ENCODE peak calls at places on chromosomes 16 and 17, in four cellular contexts. Q is fibroblast of lung, I is keratinocyte, P is tibial nerve. T is an unnamed sample.

GRCh38 chr16:15427648-15428239 is 6.6 kb upstream of the BMERB1 start:
- DNase-seq in P (peak), Q (peak), I (no peak), T (peak)

GRCh38 chr16:85735225-85735722 is 15.6 kb downstream of the C16orf74 start:
- DNase-seq in Q (no peak), P (no peak), I (no peak), T (no peak)

GRCh38 chr17:67246648-67247415 is 1.8 kb upstream of the HELZ start:
- DNase-seq in P (no peak), Q (no peak), I (peak), T (no peak)

GRCh38 chr16:8647721-8648318 is 26.3 kb downstream of the METTL22 start:
- DNase-seq in I (no peak), P (no peak), Q (no peak), T (no peak)

GRCh38 chr16:380837-381787 is 666 bp downstream of the PGAP6 start:
- DNase-seq in P (no peak), Q (no peak), I (no peak), T (no peak)

GRCh38 chr17:18226284-18226945 is 980 bp downstream of the LLGL1 start:
- DNase-seq in I (no peak), P (no peak), Q (no peak), T (no peak)

GRCh38 chr17:83073389-83074063 is 5.9 kb upstream of the METRNL start:
- DNase-seq in I (peak), P (no peak), Q (no peak), T (no peak)

GRCh38 chr16:20415541-20415940 is 6.2 kb downstream of the ACSM5 start:
- DNase-seq in Q (no peak), I (no peak), P (no peak), T (no peak)

GRCh38 chr17:77096570-77097214 is 44.1 kb upstream of the SEC14L1 start:
- DNase-seq in Q (peak), P (peak), I (no peak), T (peak)

GRCh38 chr17:47660064-47660492 is 10.4 kb downstream of the KPNB1 start:
- DNase-seq in Q (no peak), I (no peak), P (no peak), T (no peak)

GRCh38 chr17:51684214-51684613 is 423.9 kb downstream of the UTP18 start:
- DNase-seq in I (no peak), P (no peak), Q (no peak), T (no peak)

GRCh38 chr17:31355935-31356334 is 34.5 kb upstream of the EVI2A start:
- DNase-seq in P (no peak), I (no peak), Q (no peak), T (no peak)

GRCh38 chr16:53159781-53160436 is 105.1 kb downstream of the CHD9 start:
- DNase-seq in I (no peak), P (peak), Q (peak), T (peak)

GRCh38 chr17:83012873-83013778 is 66.3 kb upstream of the METRNL start:
- DNase-seq in I (no peak), P (no peak), Q (peak), T (peak)

GRCh38 chr17:82767041-82767754 is 15.3 kb downstream of the TBCD start:
- DNase-seq in Q (peak), P (peak), I (no peak), T (no peak)

GRCh38 chr16:11700264-11701029 is 32.2 kb downstream of the SNN start:
- DNase-seq in Q (peak), P (no peak), I (no peak), T (no peak)

GRCh38 chr16:88891083-88891482 is 24.6 kb upstream of the PABPN1L start:
- DNase-seq in Q (no peak), P (no peak), I (no peak), T (no peak)

GRCh38 chr17:72967963-72968585 is 124.4 kb downstream of the SLC39A11 start:
- DNase-seq in Q (no peak), I (no peak), P (no peak), T (no peak)

GRCh38 chr17:40949406-40949805 is 12.0 kb upstream of the KRT23 start:
- DNase-seq in Q (no peak), P (no peak), I (no peak), T (no peak)

GRCh38 chr16:83215417-83216001 is 588.7 kb downstream of the CDH13 start:
- DNase-seq in I (no peak), P (no peak), Q (peak), T (no peak)

GRCh38 chr16:35377142-35377541 is 1917.7 kb downstream of the TP53TG3F start:
- DNase-seq in P (no peak), Q (no peak), I (no peak), T (no peak)

GRCh38 chr16:9102379-9102778 is 10.9 kb downstream of the HAPSTR1 start:
- DNase-seq in I (no peak), Q (peak), P (no peak), T (peak)

DNA sequence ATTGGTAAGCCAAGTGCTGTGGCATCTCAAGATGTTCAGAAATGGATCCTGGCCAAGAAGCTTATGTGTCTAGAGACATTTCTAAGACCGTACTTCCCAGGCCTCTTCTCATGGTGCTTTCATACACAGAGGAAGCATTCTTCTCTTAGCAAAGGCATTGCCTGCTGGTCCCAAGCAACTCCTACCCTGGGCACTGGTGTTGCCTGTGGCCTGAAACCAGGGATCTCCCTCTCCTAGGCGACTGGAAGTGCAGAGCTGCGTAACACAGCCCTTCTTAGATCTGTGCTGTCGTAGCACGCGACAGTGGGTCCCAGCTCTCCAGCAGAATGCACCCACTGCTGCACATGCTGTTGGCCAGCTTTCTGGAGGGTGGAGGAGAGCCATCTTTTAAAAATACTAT is 182.9 kb downstream of the CCDC182 start:
- DNase-seq in P (no peak), Q (no peak), I (no peak), T (no peak)
- TF ChIP-seq CTCF in P (no peak), Q (no peak), I (no peak), T (no peak)

DNA sequence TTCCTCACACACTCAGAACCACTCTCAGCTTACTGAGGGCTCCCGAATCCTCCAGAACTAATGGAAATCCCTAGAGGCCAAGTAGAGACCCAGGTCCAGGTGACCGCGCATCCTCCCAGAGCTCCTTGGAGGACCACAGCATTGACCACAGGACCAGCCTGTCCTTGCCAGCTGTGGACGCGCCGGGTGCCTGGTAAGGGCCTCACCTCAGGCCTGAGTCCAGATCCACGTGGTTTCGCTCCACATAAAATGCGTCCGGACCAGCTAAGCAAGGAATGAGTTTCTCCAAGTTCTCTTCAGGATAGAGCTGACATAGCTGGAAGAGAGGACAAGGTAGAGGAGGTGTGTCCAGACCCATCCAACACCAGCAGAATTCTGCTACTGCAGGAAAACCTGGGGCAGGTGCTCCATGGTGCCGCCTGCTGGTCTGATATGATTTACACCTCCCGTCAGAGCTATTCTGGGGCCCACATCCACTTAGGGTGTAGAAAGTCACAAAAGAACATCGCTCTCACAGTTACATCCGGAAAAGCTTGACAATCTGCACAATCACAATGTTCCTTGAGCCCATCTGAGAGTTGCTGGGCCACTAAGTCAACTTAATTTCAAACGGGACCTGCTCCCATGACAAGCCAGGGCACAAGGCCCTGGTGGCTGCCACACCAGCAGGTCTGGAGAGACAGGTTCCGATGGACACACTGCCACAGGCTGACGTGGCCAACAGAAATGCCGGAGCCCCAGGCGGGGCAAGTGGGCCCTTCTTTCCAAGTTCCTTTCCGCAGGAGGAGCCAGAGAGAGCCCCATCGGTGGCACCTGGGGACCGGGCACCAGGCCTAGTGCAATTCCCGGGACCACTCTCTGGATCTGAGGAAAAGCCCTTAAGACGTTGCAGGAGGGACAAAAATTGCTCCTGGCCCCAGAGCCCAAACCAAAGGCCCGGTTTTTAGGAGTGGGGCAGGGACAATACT is 28.5 kb downstream of the MAP1LC3B start:
- DNase-seq in P (no peak), Q (no peak), I (no peak), T (no peak)
- TF ChIP-seq CTCF in P (no peak), Q (no peak), I (peak), T (no peak)

GRCh38 chr17:2758870-2759269 is 9.4 kb upstream of the CCDC92B start:
- DNase-seq in Q (no peak), I (no peak), P (no peak), T (no peak)
- TF ChIP-seq CTCF in Q (no peak), I (no peak), P (no peak), T (no peak)

GRCh38 chr17:50214986-50215730 is 13.7 kb upstream of the COL1A1 start:
- DNase-seq in P (no peak), Q (no peak), I (no peak), T (no peak)

GRCh38 chr17:50212121-50212843 is 10.9 kb upstream of the COL1A1 start:
- DNase-seq in Q (peak), I (no peak), P (peak), T (no peak)

GRCh38 chr17:50210249-50211225 is 9.1 kb upstream of the COL1A1 start:
- DNase-seq in I (no peak), Q (peak), P (no peak), T (peak)

GRCh38 chr17:50211249-50212120 is 10.1 kb upstream of the COL1A1 start:
- DNase-seq in P (peak), Q (no peak), I (no peak), T (no peak)

DNA sequence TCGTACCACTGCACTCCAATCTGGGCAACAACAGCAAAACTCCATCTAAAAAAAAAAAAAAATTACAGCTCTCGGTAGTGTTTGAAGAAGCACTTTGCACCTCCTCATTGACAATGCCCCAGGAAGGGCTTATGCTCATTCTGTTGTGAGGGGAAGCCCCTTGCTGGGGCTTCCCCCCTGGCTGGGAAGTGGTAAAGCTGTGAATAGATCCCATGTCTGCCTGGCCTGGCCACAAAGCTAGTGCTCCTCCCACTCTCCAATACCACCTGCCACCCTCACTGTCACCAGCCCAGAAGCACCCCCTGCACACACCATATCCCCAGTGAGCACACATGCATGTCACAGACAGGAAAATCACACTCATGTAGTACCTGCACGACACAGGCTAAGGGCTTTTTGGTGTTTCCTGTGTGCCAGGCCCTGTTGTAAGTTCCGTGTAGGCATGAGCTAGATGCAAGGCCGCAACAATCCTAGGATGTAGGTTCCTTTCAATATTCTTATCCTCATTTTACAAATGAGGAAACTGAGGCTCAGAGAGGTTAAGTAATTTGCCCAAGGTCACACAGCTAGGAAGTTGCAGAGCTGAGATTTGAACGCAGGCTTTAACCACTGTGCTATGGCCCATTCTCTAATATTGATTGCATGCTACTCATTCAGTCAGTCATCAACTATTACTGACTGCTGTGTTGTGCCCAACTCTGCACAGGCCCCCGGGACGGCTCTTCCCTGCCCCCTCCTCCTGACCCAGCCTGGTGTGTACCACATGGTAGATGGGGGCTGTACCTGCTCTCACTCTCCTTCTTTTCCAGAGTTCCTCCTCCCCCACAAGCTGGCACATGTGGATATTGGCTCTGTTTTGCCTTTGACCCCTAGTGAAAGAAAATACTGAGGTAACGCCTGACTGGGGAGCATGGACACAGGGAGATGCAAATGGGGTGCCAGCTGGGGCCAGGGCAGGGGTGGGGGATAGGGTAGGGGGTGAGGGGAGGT is 11.9 kb upstream of the COL1A1 start:
- DNase-seq in Q (no peak), I (no peak), P (no peak), T (no peak)
- TF ChIP-seq CTCF in Q (no peak), I (no peak), P (no peak), T (no peak)

GRCh38 chr16:73193464-73193863 is 145.5 kb upstream of the ZFHX3 start:
- DNase-seq in Q (no peak), I (no peak), P (no peak), T (no peak)
- TF ChIP-seq CTCF in Q (no peak), I (no peak), P (no peak), T (no peak)

GRCh38 chr17:7438656-7439460 is 454 bp upstream of the FGF11 start:
- DNase-seq in P (no peak), I (no peak), Q (no peak), T (no peak)

GRCh38 chr17:7436556-7437368 is 1.5 kb downstream of the TMEM102 start:
- DNase-seq in I (no peak), P (no peak), Q (peak), T (peak)

GRCh38 chr17:7435676-7436555 is 681 bp downstream of the TMEM102 start:
- DNase-seq in P (no peak), Q (no peak), I (no peak), T (no peak)

GRCh38 chr17:7438050-7438614 is 1.2 kb upstream of the FGF11 start:
- DNase-seq in I (no peak), Q (no peak), P (peak), T (no peak)

DNA sequence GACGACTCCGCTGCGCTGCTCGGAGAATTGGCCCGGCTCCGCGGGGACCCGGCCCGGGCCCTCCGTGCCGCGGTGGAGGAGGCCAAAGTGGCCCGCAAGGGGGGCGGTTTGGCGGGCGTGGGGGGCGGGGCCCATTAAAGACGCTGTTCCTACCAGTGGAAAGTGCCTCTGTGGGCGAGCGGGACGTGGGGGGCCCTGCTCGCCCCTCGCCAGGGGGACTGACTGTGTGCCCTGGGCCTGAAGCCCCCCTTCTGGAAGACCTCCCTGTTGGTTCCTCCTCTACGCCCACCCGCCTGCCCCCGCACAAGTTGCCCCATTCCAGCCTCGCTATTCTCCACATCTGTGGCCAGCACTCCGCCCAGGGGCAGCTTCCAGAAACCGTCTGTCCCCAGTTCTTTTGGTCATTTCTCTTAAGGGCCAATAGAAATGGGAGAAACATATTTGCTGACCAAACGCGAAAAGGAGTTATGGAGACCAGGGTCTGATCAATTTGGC is 1.9 kb upstream of the FGF11 start:
- DNase-seq in P (no peak), Q (no peak), I (no peak), T (no peak)
- TF ChIP-seq CTCF in P (no peak), Q (no peak), I (no peak), T (no peak)

GRCh38 chr16:57862698-57863433 is 60.6 kb upstream of the KIFC3 start:
- DNase-seq in I (no peak), Q (no peak), P (no peak), T (no peak)

GRCh38 chr16:57855188-57855587 is 52.9 kb upstream of the KIFC3 start:
- DNase-seq in P (no peak), Q (no peak), I (no peak), T (no peak)

GRCh38 chr16:57863434-57864160 is 61.3 kb upstream of the KIFC3 start:
- DNase-seq in P (peak), I (no peak), Q (peak), T (peak)

GRCh38 chr16:57858635-57859034 is 56.3 kb upstream of the KIFC3 start:
- DNase-seq in P (no peak), I (no peak), Q (no peak), T (no peak)

GRCh38 chr16:57859331-57859730 is 57.0 kb upstream of the KIFC3 start:
- DNase-seq in Q (peak), I (no peak), P (no peak), T (no peak)
- TF ChIP-seq CTCF in Q (peak), I (peak), P (no peak), T (peak)

GRCh38 chr16:21698169-21699032 is 34.6 kb downstream of the OTOA start:
- DNase-seq in P (no peak), I (no peak), Q (no peak), T (no peak)
- TF ChIP-seq CTCF in P (no peak), I (no peak), Q (no peak), T (no peak)

GRCh38 chr16:74304164-74304834 is 7.7 kb downstream of the PSMD7 start:
- DNase-seq in P (no peak), Q (no peak), I (no peak), T (no peak)

GRCh38 chr16:74305286-74305685 is 8.7 kb downstream of the PSMD7 start:
- DNase-seq in I (no peak), P (no peak), Q (no peak), T (no peak)

GRCh38 chr16:74302341-74302740 is 5.7 kb downstream of the PSMD7 start:
- DNase-seq in P (no peak), I (no peak), Q (no peak), T (no peak)

GRCh38 chr16:74305978-74306784 is 9.6 kb downstream of the PSMD7 start:
- DNase-seq in P (no peak), I (no peak), Q (no peak), T (no peak)

GRCh38 chr16:74304835-74305176 is 8.2 kb downstream of the PSMD7 start:
- DNase-seq in P (no peak), Q (no peak), I (no peak), T (no peak)
- TF ChIP-seq CTCF in P (no peak), Q (no peak), I (no peak), T (no peak)